ENCODE peak calls at places on chromosomes 7 and 10, in four cellular contexts. Z, L, H and J are unnamed samples.

GRCh38 chr7:93044147-93044810 is 73.5 kb downstream of the SAMD9 start:
- DNase-seq in H (no peak), Z (no peak), L (no peak), J (no peak)

GRCh38 chr7:108805808-108806397 is 236.2 kb downstream of the DNAJB9 start:
- DNase-seq in Z (no peak), L (no peak), H (no peak), J (no peak)

GRCh38 chr7:36784991-36785940 is 61.0 kb upstream of the AOAH start:
- DNase-seq in L (peak), Z (peak), H (peak), J (no peak)

GRCh38 chr7:3482147-3482921 is 181.3 kb downstream of the SDK1 start:
- DNase-seq in H (peak), L (no peak), Z (no peak), J (no peak)

GRCh38 chr7:51456471-51457060 is 140.0 kb upstream of the COBL start:
- DNase-seq in H (no peak), Z (no peak), L (no peak), J (no peak)

GRCh38 chr7:101702362-101702850 is 73.3 kb upstream of the MYL10 start:
- DNase-seq in L (no peak), Z (no peak), H (no peak), J (no peak)

GRCh38 chr7:30618961-30619360 is 24.3 kb downstream of the GARS1 start:
- DNase-seq in L (no peak), H (no peak), Z (no peak), J (no peak)

GRCh38 chr7:7895754-7896153 is 72.8 kb upstream of the GLCCI1 start:
- DNase-seq in L (no peak), Z (no peak), H (no peak), J (no peak)

GRCh38 chr7:79282051-79282694 is 171.3 kb downstream of the MAGI2 start:
- DNase-seq in L (no peak), Z (no peak), H (no peak), J (no peak)

GRCh38 chr10:104291439-104291951 is 22.5 kb downstream of the GSTO2 start:
- DNase-seq in L (peak), H (peak), Z (peak), J (peak)

GRCh38 chr7:132652507-132652906 is 76.2 kb upstream of the PLXNA4 start:
- DNase-seq in L (no peak), H (no peak), Z (no peak), J (no peak)

GRCh38 chr10:112807013-112807412 is 143.0 kb upstream of the TCF7L2 start:
- DNase-seq in Z (no peak), L (peak), H (no peak), J (no peak)

GRCh38 chr10:59108886-59109288 is 67.6 kb upstream of the PHYHIPL start:
- DNase-seq in L (no peak), Z (no peak), H (no peak), J (no peak)

GRCh38 chr7:155815332-155816191 is 3.3 kb upstream of the SHH start:
- DNase-seq in H (peak), L (peak), Z (peak), J (no peak)

GRCh38 chr10:70442332-70442988 is 979 bp upstream of the NODAL start:
- DNase-seq in Z (no peak), H (no peak), L (no peak), J (peak)

GRCh38 chr7:155816192-155816508 is 3.9 kb upstream of the SHH start:
- DNase-seq in Z (no peak), L (no peak), H (no peak), J (no peak)

GRCh38 chr10:76072384-76072783 is 641.0 kb downstream of the LRMDA start:
- DNase-seq in L (no peak), Z (no peak), H (no peak), J (no peak)

GRCh38 chr7:127652333-127653248 is 597 bp downstream of the SND1 start:
- DNase-seq in L (no peak), H (peak), Z (no peak), J (no peak)

GRCh38 chr10:31133628-31134302 is 102.1 kb upstream of the ZNF438 start:
- DNase-seq in Z (peak), H (peak), L (peak), J (no peak)

GRCh38 chr7:925601-926000 is 28.9 kb downstream of the ADAP1 start:
- DNase-seq in H (no peak), Z (peak), L (peak), J (peak)

GRCh38 chr7:42068554-42069280 is 168.3 kb downstream of the GLI3 start:
- DNase-seq in Z (no peak), H (no peak), L (no peak), J (no peak)

GRCh38 chr7:79114875-79115274 is 338.6 kb downstream of the MAGI2 start:
- DNase-seq in Z (no peak), H (no peak), L (no peak), J (no peak)

GRCh38 chr7:147048864-147049263 is 932.3 kb downstream of the CNTNAP2 start:
- DNase-seq in L (no peak), Z (no peak), H (no peak), J (no peak)

GRCh38 chr10:14093735-14094484 is 236.8 kb downstream of the FRMD4A start:
- DNase-seq in L (no peak), H (no peak), Z (no peak), J (no peak)

GRCh38 chr10:90751107-90751997 is 106.5 kb downstream of the HTR7 start:
- DNase-seq in H (peak), L (peak), Z (peak), J (no peak)

GRCh38 chr10:128077155-128077875 is 48.9 kb downstream of the MKI67 start:
- DNase-seq in Z (no peak), H (no peak), L (no peak), J (no peak)

GRCh38 chr10:110460111-110460809 is 37.4 kb upstream of the DUSP5 start:
- DNase-seq in L (peak), H (peak), Z (peak), J (no peak)

GRCh38 chr10:20276127-20276979 is 460.1 kb downstream of the PLXDC2 start:
- DNase-seq in Z (no peak), L (no peak), H (no peak), J (no peak)

GRCh38 chr10:88920198-88920597 is 32.4 kb downstream of the ACTA2 start:
- DNase-seq in L (no peak), H (no peak), Z (no peak), J (no peak)

GRCh38 chr7:98175260-98175604 is 36.0 kb upstream of the BHLHA15 start:
- DNase-seq in Z (no peak), L (no peak), H (no peak), J (no peak)

GRCh38 chr10:62935022-62935421 is 118.9 kb upstream of the EGR2 start:
- DNase-seq in H (no peak), L (no peak), Z (no peak), J (no peak)

GRCh38 chr10:89129850-89130396 is 77.2 kb downstream of the CH25H start:
- DNase-seq in H (no peak), L (no peak), Z (no peak), J (no peak)

GRCh38 chr10:77789016-77789415 is 137.5 kb downstream of the DLG5 start:
- DNase-seq in L (no peak), Z (no peak), H (no peak), J (peak)

GRCh38 chr7:95357623-95358022 is 33.3 kb upstream of the PON1 start:
- DNase-seq in L (no peak), Z (no peak), H (no peak), J (no peak)

GRCh38 chr10:88989824-88990527 is 622 bp upstream of the FAS start:
- DNase-seq in Z (no peak), L (no peak), H (no peak), J (no peak)

GRCh38 chr10:100562008-100562672 is 26.4 kb downstream of the HIF1AN start:
- DNase-seq in L (peak), H (peak), Z (peak), J (no peak)

GRCh38 chr10:25059990-25060389 is 43.6 kb downstream of the THNSL1 start:
- DNase-seq in L (peak), H (no peak), Z (no peak), J (no peak)

GRCh38 chr10:119403927-119404326 is 138.6 kb downstream of the RGS10 start:
- DNase-seq in H (no peak), Z (no peak), L (no peak), J (no peak)
- TF ChIP-seq CTCF in H (no peak), Z (no peak), L (no peak), J (peak)

GRCh38 chr7:100464791-100465190 is 731 bp upstream of the SPACDR start:
- DNase-seq in L (no peak), Z (no peak), H (no peak), J (no peak)

GRCh38 chr7:100465299-100465698 is 1.2 kb upstream of the SPACDR start:
- DNase-seq in Z (no peak), H (no peak), L (no peak), J (no peak)

GRCh38 chr7:100466830-100467605 is 3.0 kb upstream of the SPACDR start:
- DNase-seq in H (no peak), L (no peak), Z (no peak), J (no peak)

GRCh38 chr7:100464210-100464660 is at the start of gene SPACDR:
- DNase-seq in H (no peak), L (no peak), Z (no peak), J (no peak)

DNA sequence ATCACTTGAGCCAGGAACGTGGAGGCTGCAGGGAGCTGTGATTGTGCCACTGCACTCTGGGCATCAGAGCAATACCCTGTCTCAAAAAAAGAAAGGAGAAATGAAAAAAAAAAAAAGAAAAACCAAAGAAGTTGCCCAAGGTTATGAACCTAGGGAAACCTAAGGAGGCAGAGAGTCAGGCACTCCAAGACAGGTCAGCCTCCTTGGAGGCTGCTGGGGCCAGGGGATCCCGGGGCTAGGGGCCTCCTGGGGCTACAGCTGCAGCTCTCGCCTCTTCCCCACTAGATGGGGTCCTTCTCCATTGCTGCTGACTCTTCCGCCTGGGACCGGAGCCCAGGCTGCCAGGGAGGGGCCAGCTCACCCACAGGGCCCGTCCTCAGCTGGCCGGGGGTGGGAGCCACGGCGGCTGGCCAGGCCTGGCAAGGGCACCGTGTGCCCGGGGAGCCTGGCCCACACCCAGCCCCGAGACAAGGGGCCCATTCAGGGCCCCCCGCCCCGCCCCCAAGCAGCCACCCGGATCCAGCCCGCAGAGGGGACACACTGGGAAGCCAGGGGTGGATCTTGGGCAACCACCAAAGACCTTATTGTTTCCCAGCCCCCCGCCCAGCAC is 1.7 kb upstream of the SPACDR start:
- DNase-seq in L (peak), H (no peak), Z (no peak), J (no peak)
- TF ChIP-seq CTCF in L (peak), H (no peak), Z (no peak), J (peak)

GRCh38 chr10:119597405-119598186 is 832 bp upstream of the TIAL1 start:
- DNase-seq in H (peak), Z (no peak), L (no peak), J (no peak)

GRCh38 chr10:119596537-119597404 is at the start of gene TIAL1:
- DNase-seq in Z (peak), H (peak), L (peak), J (peak)

GRCh38 chr10:119598397-119598796 is 1.6 kb upstream of the TIAL1 start:
- DNase-seq in H (no peak), Z (no peak), L (no peak), J (no peak)

DNA sequence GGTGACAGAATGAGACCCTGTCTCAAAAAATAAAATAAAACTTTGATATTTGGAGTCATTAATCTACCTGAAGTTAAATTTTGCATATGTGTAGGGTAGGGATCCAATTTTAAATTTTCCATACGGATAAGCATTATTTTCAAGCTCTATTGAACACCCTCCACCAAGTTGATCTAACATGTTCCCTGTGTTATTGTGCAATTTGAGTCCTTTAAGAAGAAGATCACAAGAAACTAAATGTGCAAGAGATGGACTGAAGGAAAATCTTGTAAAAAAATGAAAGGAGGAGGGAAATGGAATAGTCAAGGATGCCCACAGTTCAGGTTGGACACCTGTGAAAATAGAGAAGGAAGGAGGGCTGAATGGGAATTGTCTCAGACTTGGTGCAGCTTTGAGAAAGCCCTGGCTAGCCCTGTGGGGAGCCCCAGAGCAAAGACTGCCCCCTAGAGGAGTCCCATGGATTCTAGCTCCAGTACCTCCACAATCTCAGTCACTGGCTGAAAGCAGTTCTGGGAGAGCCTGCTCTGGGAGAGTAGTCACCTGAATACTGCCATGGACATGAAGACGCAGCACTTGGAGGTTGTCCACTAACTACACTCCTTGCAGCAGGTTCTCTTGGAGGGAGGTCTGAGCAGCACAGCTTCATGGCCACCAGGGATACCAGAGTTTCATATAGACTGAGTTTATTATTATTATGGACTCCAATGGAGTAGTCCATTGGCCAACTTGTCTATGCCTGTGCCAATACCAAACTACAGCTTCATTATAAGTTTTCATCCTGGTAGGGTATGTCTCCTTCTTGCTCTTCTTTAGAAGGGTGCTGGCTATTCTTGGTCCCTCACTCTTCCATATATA is 5.7 kb upstream of the TIAL1 start:
- DNase-seq in L (no peak), H (peak), Z (peak), J (no peak)
- TF ChIP-seq CTCF in L (peak), H (peak), Z (peak), J (peak)

DNA sequence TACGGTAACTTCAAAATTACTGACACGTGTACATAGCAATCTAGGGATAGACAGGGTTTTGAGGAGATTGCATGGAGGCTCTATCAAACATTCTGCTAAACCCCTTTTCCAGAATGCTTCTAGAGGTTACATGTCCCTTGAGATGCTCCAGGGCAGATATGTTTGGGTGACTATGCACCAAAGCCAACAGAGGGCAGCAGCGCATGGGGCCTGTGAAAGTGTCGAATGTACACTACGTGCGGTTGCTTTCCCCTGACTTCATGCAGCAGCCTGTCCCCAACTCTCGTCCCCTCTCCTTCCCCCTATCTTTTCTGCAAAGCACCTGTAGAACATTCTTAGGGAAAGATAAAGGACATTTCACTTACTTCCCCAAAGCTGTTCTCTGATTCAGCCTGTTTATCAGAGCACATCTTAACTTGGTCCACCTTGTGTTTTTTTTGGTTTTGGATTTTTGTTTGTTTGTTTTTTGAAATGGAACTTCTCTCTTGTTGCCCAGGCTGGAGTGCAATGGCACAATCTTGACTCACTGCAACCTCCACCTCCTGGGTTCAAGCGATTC is 90.2 kb downstream of the UBE3C start:
- DNase-seq in L (no peak), H (peak), Z (peak), J (no peak)
- TF ChIP-seq CTCF in L (peak), H (no peak), Z (peak), J (peak)

GRCh38 chr7:74027124-74027682 is 770 bp upstream of the ELN start:
- DNase-seq in H (no peak), L (no peak), Z (no peak), J (no peak)
- TF ChIP-seq CTCF in H (peak), L (no peak), Z (no peak), J (peak)

GRCh38 chr7:69635572-69636190 is 37.4 kb downstream of the AUTS2 start:
- DNase-seq in H (no peak), L (no peak), Z (no peak), J (no peak)

GRCh38 chr7:69643708-69644445 is 45.6 kb downstream of the AUTS2 start:
- DNase-seq in H (no peak), Z (no peak), L (no peak), J (no peak)

GRCh38 chr7:69640216-69640615 is 41.9 kb downstream of the AUTS2 start:
- DNase-seq in L (no peak), Z (no peak), H (no peak), J (no peak)

GRCh38 chr7:69640925-69641594 is 42.8 kb downstream of the AUTS2 start:
- DNase-seq in L (no peak), H (no peak), Z (no peak), J (no peak)

DNA sequence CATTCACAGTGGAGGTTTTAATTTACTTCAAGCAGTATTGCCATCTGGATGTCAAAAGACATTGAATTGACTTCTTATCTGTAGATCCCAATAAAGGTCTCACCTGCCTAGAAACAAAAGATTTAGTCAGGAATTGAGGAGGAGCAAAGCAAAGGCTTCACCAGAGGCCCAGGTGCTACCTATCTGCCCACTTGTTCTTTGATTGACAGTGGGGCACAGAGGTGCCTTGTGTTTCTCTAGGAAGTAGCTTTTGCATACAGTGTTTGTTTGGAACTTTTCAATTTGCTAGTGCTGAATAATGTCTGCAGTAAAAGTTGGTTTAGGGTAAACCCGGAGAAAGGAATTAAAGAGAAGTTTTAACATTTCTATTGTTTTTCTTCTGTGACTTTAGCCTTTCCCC is 40.4 kb downstream of the AUTS2 start:
- DNase-seq in Z (no peak), L (no peak), H (no peak), J (no peak)
- TF ChIP-seq CTCF in Z (no peak), L (no peak), H (no peak), J (no peak)

DNA sequence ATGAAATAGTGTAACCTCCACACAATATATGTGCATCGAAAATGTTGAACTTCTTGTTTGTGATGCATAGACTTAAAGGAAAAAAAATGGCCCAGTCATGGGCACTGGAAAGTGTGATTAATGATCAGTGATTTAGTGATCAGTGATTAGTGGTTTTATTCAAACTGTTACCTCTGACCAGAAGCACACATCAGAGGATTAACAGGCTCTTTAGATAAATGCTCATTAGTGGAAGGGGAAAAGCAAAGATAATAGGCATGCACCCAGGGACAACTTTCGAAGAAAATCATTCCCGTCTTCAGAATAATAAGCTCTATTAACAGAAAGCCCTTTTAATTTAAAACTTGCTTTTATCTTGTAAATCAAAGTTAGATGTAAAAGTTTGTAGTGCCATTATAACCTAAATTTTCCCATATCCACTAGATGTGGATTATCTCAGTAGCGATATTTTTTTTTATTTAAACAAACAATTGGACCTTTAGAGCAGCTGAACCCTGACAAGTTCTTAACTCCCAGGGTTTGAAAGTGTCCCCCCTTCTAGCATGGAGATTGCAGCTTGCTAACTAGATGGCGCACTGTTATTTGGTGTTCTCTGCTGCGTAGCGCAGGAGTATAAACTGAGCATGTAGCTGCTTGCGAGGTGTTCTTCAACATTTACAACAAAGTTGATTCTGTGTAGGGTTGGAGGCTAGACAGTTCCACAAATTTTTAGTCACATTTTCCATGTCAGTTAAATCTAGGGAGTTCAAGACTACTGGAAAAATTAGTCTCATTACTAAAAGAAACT is at the start of gene CREB5:
- DNase-seq in L (no peak), H (peak), Z (no peak), J (no peak)
- TF ChIP-seq CTCF in L (no peak), H (no peak), Z (no peak), J (peak)

GRCh38 chr10:43903451-43903850 is 254.8 kb upstream of the ZNF32 start:
- DNase-seq in Z (no peak), H (no peak), L (peak), J (no peak)
- TF ChIP-seq CTCF in Z (no peak), H (no peak), L (no peak), J (no peak)